ENCODE peak calls at places on chromosomes 7 and 10, in seven cellular contexts. One of them, this sample, is unnamed.

GRCh38 chr10:6202098-6202683 is 541 bp upstream of the PFKFB3 start:
- DNase-seq in tibial artery: peak; percentile 77
- DNase-seq in sigmoid colon: no peak
- DNase-seq in pancreas: no peak
- DNase-seq in gastrocnemius medialis: no peak
- DNase-seq in left ventricle myocardium inferior: no peak
- DNase-seq in colonic mucosa: peak; percentile 47
- DNase-seq in this sample: no peak

GRCh38 chr10:26725837-26726727 is 28.6 kb downstream of the PDSS1 start:
- DNase-seq in gastrocnemius medialis: peak; percentile 35
- DNase-seq in sigmoid colon: peak; percentile 89
- DNase-seq in colonic mucosa: no peak
- DNase-seq in left ventricle myocardium inferior: peak; percentile 51
- DNase-seq in pancreas: peak; percentile 66
- DNase-seq in tibial artery: no peak
- DNase-seq in this sample: peak; percentile 25

GRCh38 chr10:116985611-116986010 is 19.4 kb downstream of the SHTN1 start:
- DNase-seq in gastrocnemius medialis: no peak
- DNase-seq in colonic mucosa: no peak
- DNase-seq in sigmoid colon: no peak
- DNase-seq in pancreas: no peak
- DNase-seq in tibial artery: no peak
- DNase-seq in left ventricle myocardium inferior: no peak
- DNase-seq in this sample: no peak

GRCh38 chr7:26182706-26183105 is 17.8 kb downstream of the HNRNPA2B1 start:
- DNase-seq in tibial artery: no peak
- DNase-seq in gastrocnemius medialis: no peak
- DNase-seq in colonic mucosa: no peak
- DNase-seq in pancreas: no peak
- DNase-seq in sigmoid colon: no peak
- DNase-seq in left ventricle myocardium inferior: no peak
- DNase-seq in this sample: no peak

GRCh38 chr7:82677064-82677463 is 233.5 kb upstream of the CACNA2D1 start:
- DNase-seq in gastrocnemius medialis: no peak
- DNase-seq in colonic mucosa: no peak
- DNase-seq in pancreas: no peak
- DNase-seq in sigmoid colon: no peak
- DNase-seq in tibial artery: no peak
- DNase-seq in left ventricle myocardium inferior: no peak
- DNase-seq in this sample: no peak

GRCh38 chr10:71621783-71622526 is 97.6 kb downstream of the C10orf105 start:
- DNase-seq in gastrocnemius medialis: no peak
- DNase-seq in pancreas: peak; percentile 25
- DNase-seq in sigmoid colon: no peak
- DNase-seq in colonic mucosa: no peak
- DNase-seq in left ventricle myocardium inferior: no peak
- DNase-seq in tibial artery: peak; percentile 79
- DNase-seq in this sample: no peak

GRCh38 chr7:18109762-18110161 is 82.1 kb upstream of the PRPS1L1 start:
- DNase-seq in tibial artery: no peak
- DNase-seq in pancreas: no peak
- DNase-seq in colonic mucosa: no peak
- DNase-seq in sigmoid colon: no peak
- DNase-seq in gastrocnemius medialis: no peak
- DNase-seq in left ventricle myocardium inferior: no peak
- DNase-seq in this sample: peak; percentile 66

GRCh38 chr10:93701903-93702277 is 502 bp downstream of the FRA10AC1 start:
- DNase-seq in sigmoid colon: no peak
- DNase-seq in left ventricle myocardium inferior: no peak
- DNase-seq in pancreas: peak; percentile 16
- DNase-seq in colonic mucosa: peak; percentile 21
- DNase-seq in tibial artery: no peak
- DNase-seq in gastrocnemius medialis: no peak
- DNase-seq in this sample: no peak

GRCh38 chr7:107594961-107595737 is 15.1 kb downstream of the BCAP29 start:
- DNase-seq in pancreas: no peak
- DNase-seq in gastrocnemius medialis: no peak
- DNase-seq in left ventricle myocardium inferior: no peak
- DNase-seq in sigmoid colon: no peak
- DNase-seq in colonic mucosa: no peak
- DNase-seq in tibial artery: no peak
- DNase-seq in this sample: peak; percentile 99

GRCh38 chr10:123847686-123848432 is 43.7 kb downstream of the CPXM2 start:
- DNase-seq in tibial artery: no peak
- DNase-seq in sigmoid colon: no peak
- DNase-seq in colonic mucosa: no peak
- DNase-seq in pancreas: no peak
- DNase-seq in gastrocnemius medialis: no peak
- DNase-seq in left ventricle myocardium inferior: no peak
- DNase-seq in this sample: peak; percentile 80

GRCh38 chr10:71713135-71714040 is 6.2 kb downstream of the C10orf105 start:
- DNase-seq in pancreas: peak; percentile 47
- DNase-seq in left ventricle myocardium inferior: peak; percentile 87
- DNase-seq in gastrocnemius medialis: peak; percentile 35
- DNase-seq in sigmoid colon: peak; percentile 96
- DNase-seq in tibial artery: peak; percentile 97
- DNase-seq in colonic mucosa: peak; percentile 63
- DNase-seq in this sample: peak; percentile 63

GRCh38 chr7:156566812-156567549 is 73.6 kb upstream of the RNF32 start:
- DNase-seq in gastrocnemius medialis: no peak
- DNase-seq in tibial artery: no peak
- DNase-seq in left ventricle myocardium inferior: no peak
- DNase-seq in sigmoid colon: no peak
- DNase-seq in pancreas: peak; percentile 29
- DNase-seq in colonic mucosa: peak; percentile 81
- DNase-seq in this sample: no peak

GRCh38 chr10:125127110-125127509 is 33.3 kb downstream of the CTBP2 start:
- DNase-seq in sigmoid colon: no peak
- DNase-seq in tibial artery: no peak
- DNase-seq in gastrocnemius medialis: no peak
- DNase-seq in colonic mucosa: no peak
- DNase-seq in pancreas: no peak
- DNase-seq in left ventricle myocardium inferior: no peak
- DNase-seq in this sample: peak; percentile 94

DNA sequence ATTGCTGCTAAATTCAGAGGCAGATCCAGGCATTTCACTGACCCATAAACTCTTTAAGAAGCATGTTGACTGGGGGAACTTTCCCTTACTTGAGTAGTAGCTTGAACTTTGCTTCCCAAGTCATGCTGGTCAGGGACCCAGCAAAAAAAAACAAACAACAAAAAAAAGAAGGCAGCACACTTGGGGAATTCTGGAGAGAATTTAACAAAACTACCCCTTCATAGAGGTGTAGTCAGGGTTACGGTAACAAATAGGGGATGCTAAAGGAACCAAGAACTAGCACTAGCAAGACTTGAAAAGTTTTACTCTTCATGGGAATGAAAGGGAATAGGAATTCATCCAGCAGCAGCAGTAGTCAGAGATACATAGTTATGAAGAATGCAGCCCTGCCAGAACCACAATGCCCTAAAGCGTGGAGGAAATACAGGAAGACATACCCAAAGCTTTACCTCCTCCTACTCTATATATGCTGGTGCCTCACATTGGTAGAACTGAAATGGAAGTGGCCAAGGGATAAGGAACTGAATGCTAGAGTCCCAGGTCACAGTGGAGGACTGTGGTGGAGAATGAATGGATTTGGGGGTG is 67.3 kb downstream of the PHYHIPL start:
- DNase-seq in gastrocnemius medialis: no peak
- DNase-seq in left ventricle myocardium inferior: no peak
- DNase-seq in sigmoid colon: no peak
- DNase-seq in tibial artery: no peak
- DNase-seq in pancreas: no peak
- DNase-seq in colonic mucosa: no peak
- DNase-seq in this sample: no peak
- H3K27ac ChIP-seq in gastrocnemius medialis: no peak overlapping the region
- H3K27ac ChIP-seq in left ventricle myocardium inferior: no peak overlapping the region
- H3K27ac ChIP-seq in sigmoid colon: no peak overlapping the region
- H3K27ac ChIP-seq in tibial artery: no peak overlapping the region
- H3K27ac ChIP-seq in pancreas: no peak overlapping the region
- H3K27ac ChIP-seq in colonic mucosa: no peak overlapping the region
- H3K27ac ChIP-seq in this sample: no peak overlapping the region

DNA sequence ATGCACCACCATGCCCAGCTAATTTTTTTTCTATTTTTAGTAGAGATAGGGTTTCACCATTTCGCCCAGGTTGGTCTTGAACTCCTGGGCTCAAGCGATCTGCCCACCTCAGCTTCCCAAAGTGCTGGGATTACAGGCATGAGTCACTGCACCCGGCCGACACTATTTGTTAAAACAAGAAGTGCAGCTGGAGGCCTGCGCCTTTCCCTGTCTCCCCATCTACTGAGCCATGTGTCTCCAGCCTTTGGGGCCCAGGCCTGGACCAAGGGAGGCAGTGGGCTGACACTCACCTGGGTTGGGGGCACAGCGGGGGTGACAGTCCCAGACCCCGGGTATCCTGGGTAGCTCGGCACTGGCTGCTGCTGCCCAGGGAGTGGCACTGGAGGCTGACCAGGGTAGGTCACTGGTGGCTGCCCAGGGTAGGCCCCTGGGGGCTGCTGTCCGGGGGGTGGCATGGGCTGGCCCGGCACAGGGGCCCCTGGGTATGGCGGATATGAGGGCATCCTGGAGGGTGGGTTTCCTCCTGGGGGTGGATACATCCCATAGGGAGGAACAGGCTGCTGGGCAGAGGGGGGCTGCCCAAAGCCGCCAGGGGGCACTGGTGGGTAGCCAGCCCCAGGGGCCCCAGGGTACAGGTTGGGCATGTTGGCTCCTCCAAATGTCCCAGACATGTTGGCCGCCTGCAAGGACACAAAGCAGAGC is 36.3 kb downstream of the PLAC9 start:
- DNase-seq in left ventricle myocardium inferior: no peak
- DNase-seq in sigmoid colon: peak; percentile 69
- DNase-seq in pancreas: peak; percentile 53
- DNase-seq in gastrocnemius medialis: no peak
- DNase-seq in colonic mucosa: no peak
- DNase-seq in tibial artery: peak; percentile 65
- DNase-seq in this sample: no peak
- TF ChIP-seq CTCF in left ventricle myocardium inferior: peak; percentile 34
- TF ChIP-seq CTCF in sigmoid colon: no peak
- TF ChIP-seq CTCF in pancreas: peak; percentile 22
- TF ChIP-seq CTCF in gastrocnemius medialis: peak; percentile 37
- TF ChIP-seq CTCF in colonic mucosa: peak; percentile 22
- TF ChIP-seq CTCF in tibial artery: peak; percentile 5
- TF ChIP-seq CTCF in this sample: peak; percentile 44

GRCh38 chr7:16914771-16915170 is 33.0 kb upstream of the AGR3 start:
- DNase-seq in tibial artery: no peak
- DNase-seq in colonic mucosa: peak; percentile 70
- DNase-seq in gastrocnemius medialis: no peak
- DNase-seq in left ventricle myocardium inferior: no peak
- DNase-seq in pancreas: no peak
- DNase-seq in sigmoid colon: no peak
- DNase-seq in this sample: peak; percentile 44

GRCh38 chr7:16915405-16915804 is 33.6 kb upstream of the AGR3 start:
- DNase-seq in sigmoid colon: no peak
- DNase-seq in tibial artery: no peak
- DNase-seq in gastrocnemius medialis: no peak
- DNase-seq in pancreas: no peak
- DNase-seq in colonic mucosa: no peak
- DNase-seq in left ventricle myocardium inferior: no peak
- DNase-seq in this sample: peak; percentile 98

GRCh38 chr7:16916111-16916639 is 34.4 kb upstream of the AGR3 start:
- DNase-seq in left ventricle myocardium inferior: no peak
- DNase-seq in pancreas: no peak
- DNase-seq in sigmoid colon: no peak
- DNase-seq in tibial artery: no peak
- DNase-seq in colonic mucosa: no peak
- DNase-seq in gastrocnemius medialis: no peak
- DNase-seq in this sample: peak; percentile 92

GRCh38 chr7:16918288-16918895 is 36.6 kb upstream of the AGR3 start:
- DNase-seq in left ventricle myocardium inferior: no peak
- DNase-seq in sigmoid colon: no peak
- DNase-seq in colonic mucosa: peak; percentile 63
- DNase-seq in pancreas: no peak
- DNase-seq in tibial artery: no peak
- DNase-seq in gastrocnemius medialis: no peak
- DNase-seq in this sample: no peak

GRCh38 chr7:16916733-16917132 is 35.0 kb upstream of the AGR3 start:
- DNase-seq in left ventricle myocardium inferior: no peak
- DNase-seq in gastrocnemius medialis: no peak
- DNase-seq in sigmoid colon: no peak
- DNase-seq in tibial artery: no peak
- DNase-seq in pancreas: no peak
- DNase-seq in colonic mucosa: no peak
- DNase-seq in this sample: no peak
- H3K4me1 ChIP-seq in left ventricle myocardium inferior: no peaks in the 10 kb centered on the region
- H3K4me1 ChIP-seq in gastrocnemius medialis: no peaks in the 10 kb centered on the region
- H3K4me1 ChIP-seq in sigmoid colon: peaks cover 9% of the 10 kb centered on the region
- H3K4me1 ChIP-seq in tibial artery: no peaks in the 10 kb centered on the region
- H3K4me1 ChIP-seq in pancreas: peaks cover 3% of the 10 kb centered on the region
- H3K4me1 ChIP-seq in colonic mucosa: peaks cover 7% of the 10 kb centered on the region
- H3K4me1 ChIP-seq in this sample: peaks cover 45% of the 10 kb centered on the region

GRCh38 chr10:63415635-63416244 is 50.0 kb downstream of the JMJD1C start:
- DNase-seq in pancreas: no peak
- DNase-seq in tibial artery: no peak
- DNase-seq in gastrocnemius medialis: no peak
- DNase-seq in sigmoid colon: no peak
- DNase-seq in colonic mucosa: no peak
- DNase-seq in left ventricle myocardium inferior: no peak
- DNase-seq in this sample: no peak

GRCh38 chr10:63416376-63416775 is 49.4 kb downstream of the JMJD1C start:
- DNase-seq in left ventricle myocardium inferior: no peak
- DNase-seq in pancreas: no peak
- DNase-seq in gastrocnemius medialis: no peak
- DNase-seq in tibial artery: no peak
- DNase-seq in colonic mucosa: no peak
- DNase-seq in sigmoid colon: no peak
- DNase-seq in this sample: no peak

GRCh38 chr10:63412304-63412703 is 53.5 kb downstream of the JMJD1C start:
- DNase-seq in pancreas: no peak
- DNase-seq in sigmoid colon: no peak
- DNase-seq in left ventricle myocardium inferior: no peak
- DNase-seq in gastrocnemius medialis: no peak
- DNase-seq in colonic mucosa: no peak
- DNase-seq in tibial artery: no peak
- DNase-seq in this sample: no peak

GRCh38 chr10:63413429-63413828 is 52.3 kb downstream of the JMJD1C start:
- DNase-seq in pancreas: no peak
- DNase-seq in left ventricle myocardium inferior: no peak
- DNase-seq in gastrocnemius medialis: no peak
- DNase-seq in colonic mucosa: no peak
- DNase-seq in tibial artery: no peak
- DNase-seq in sigmoid colon: no peak
- DNase-seq in this sample: no peak

DNA sequence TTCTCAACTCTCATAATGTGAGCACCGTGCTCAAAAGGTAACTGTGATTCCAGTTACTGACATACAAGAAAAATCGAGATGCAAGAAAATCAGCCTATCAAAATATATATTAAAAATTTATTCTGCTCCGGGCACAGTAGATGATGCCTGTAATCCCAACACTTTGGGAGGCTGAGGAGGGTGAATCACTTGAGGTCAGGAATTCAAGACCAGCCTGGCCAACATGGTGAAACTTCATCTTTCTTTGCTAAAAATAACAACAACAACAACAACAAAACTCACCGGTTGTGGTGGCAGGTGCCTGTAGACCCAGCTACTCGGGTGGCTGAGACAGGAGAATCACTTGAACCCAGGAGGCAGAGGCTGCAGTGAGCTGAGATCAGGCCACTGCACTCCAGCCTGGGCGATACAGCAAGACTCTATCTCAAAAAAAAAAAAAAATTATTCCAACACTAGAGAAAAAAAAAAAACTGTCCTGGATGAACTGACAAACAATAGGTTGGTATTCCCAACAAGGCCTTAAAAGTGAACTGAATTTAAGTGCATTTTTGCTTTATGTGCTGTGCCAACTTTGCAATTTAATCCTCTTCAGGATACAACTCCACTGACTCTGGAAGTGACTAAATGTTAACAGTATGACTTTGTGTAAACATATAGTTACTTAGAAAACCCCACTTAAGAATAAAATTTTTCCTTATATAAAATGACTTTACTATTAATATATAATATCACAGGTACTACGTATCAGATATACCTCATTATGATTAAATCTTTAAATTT is 51.1 kb downstream of the JMJD1C start:
- DNase-seq in pancreas: no peak
- DNase-seq in sigmoid colon: no peak
- DNase-seq in colonic mucosa: no peak
- DNase-seq in gastrocnemius medialis: peak; percentile 16
- DNase-seq in tibial artery: no peak
- DNase-seq in left ventricle myocardium inferior: no peak
- DNase-seq in this sample: no peak
- H3K27ac ChIP-seq in pancreas: no peak overlapping the region
- H3K27ac ChIP-seq in sigmoid colon: no peak overlapping the region
- H3K27ac ChIP-seq in colonic mucosa: no peak overlapping the region
- H3K27ac ChIP-seq in gastrocnemius medialis: peak overlapping the region; percentile 62
- H3K27ac ChIP-seq in tibial artery: no peak overlapping the region
- H3K27ac ChIP-seq in left ventricle myocardium inferior: no peak overlapping the region
- H3K27ac ChIP-seq in this sample: no peak overlapping the region

This sample was measured in foreskin keratinocyte.